ENCODE peak calls at places on chromosome 13, in eight cellular contexts. N is BJ, W is fibroblast of lung, D is upper lobe of left lung, O is IMR-90, H is tibial nerve, A is bronchial epithelial cell, Y is body of pancreas. X is an unnamed sample.

GRCh38 chr13:66443926-66444325 is 786.2 kb downstream of the PCDH9 start:
- DNase-seq in N (no peak), W (no peak), D (no peak), O (no peak), H (no peak), A (no peak), Y (no peak), X (no peak)

GRCh38 chr13:42885325-42885724 is 103.9 kb downstream of the FAM216B start:
- DNase-seq in N (no peak), W (no peak), D (no peak), O (no peak), H (no peak), A (no peak), Y (no peak), X (no peak)

GRCh38 chr13:93190006-93190405 is 36.6 kb upstream of the GPC6 start:
- DNase-seq in N (no peak), W (no peak), D (no peak), O (no peak), H (no peak), A (no peak), Y (no peak), X (no peak)

GRCh38 chr13:71254384-71254783 is 612.6 kb downstream of the DACH1 start:
- DNase-seq in N (no peak), W (no peak), D (no peak), O (no peak), H (no peak), A (peak; percentile 10), Y (no peak), X (no peak)

GRCh38 chr13:90272356-90272755 is 1075.1 kb upstream of the MIR17HG start:
- DNase-seq in N (no peak), W (peak; percentile 90), D (no peak), O (no peak), H (no peak), A (peak; percentile 81), Y (no peak), X (no peak)

GRCh38 chr13:81714513-81714912 is 1373.6 kb upstream of the SPRY2 start:
- DNase-seq in N (no peak), W (no peak), D (no peak), O (no peak), H (no peak), A (no peak), Y (no peak), X (no peak)

GRCh38 chr13:105920375-105920774 is 615.1 kb downstream of the EFNB2 start:
- DNase-seq in N (no peak), W (peak; percentile 60), D (no peak), O (peak; percentile 87), H (no peak), A (peak; percentile 96), Y (no peak), X (peak; percentile 15)

GRCh38 chr13:49624207-49624606 is 4.1 kb upstream of the ARL11 start:
- DNase-seq in N (no peak), W (no peak), D (no peak), O (no peak), H (no peak), A (no peak), Y (no peak), X (no peak)

GRCh38 chr13:35994131-35994966 is 136.8 kb downstream of the DCLK1 start:
- DNase-seq in N (peak; percentile 68), W (peak; percentile 97), D (no peak), O (peak; percentile 4), H (no peak), A (peak; percentile 75), Y (peak; percentile 77), X (peak; percentile 94)

GRCh38 chr13:98853791-98854191 is 101.3 kb upstream of the SLC15A1 start:
- DNase-seq in N (peak; percentile 43), W (peak; percentile 66), D (no peak), O (peak; percentile 56), H (no peak), A (no peak), Y (no peak), X (peak; percentile 64)

GRCh38 chr13:98909016-98909415 is 68.8 kb downstream of the DOCK9 start:
- DNase-seq in N (no peak), W (no peak), D (no peak), O (peak; percentile 14), H (no peak), A (peak; percentile 89), Y (no peak), X (no peak)

GRCh38 chr13:58994778-58995177 is 1169.0 kb downstream of the DIAPH3 start:
- DNase-seq in N (no peak), W (peak; percentile 11), D (no peak), O (no peak), H (no peak), A (no peak), Y (no peak), X (no peak)
- H3K4me3 ChIP-seq in N (no peak overlapping the region), W (no peak overlapping the region), D (no peak overlapping the region), O (no peak overlapping the region), H (no peak overlapping the region), A (no peak overlapping the region), Y (no peak overlapping the region), X (no peak overlapping the region)

GRCh38 chr13:44299544-44299943 is 74.1 kb upstream of the SERP2 start:
- DNase-seq in N (no peak), W (no peak), D (no peak), O (no peak), H (no peak), A (no peak), Y (no peak), X (no peak)
- H3K27me3 ChIP-seq in N (no peaks in the 10 kb centered on the region), W (no peaks in the 10 kb centered on the region), D (no peaks in the 10 kb centered on the region), O (no peaks in the 10 kb centered on the region), H (no peaks in the 10 kb centered on the region), A (no peaks in the 10 kb centered on the region), Y (no peaks in the 10 kb centered on the region), X (no peaks in the 10 kb centered on the region)

GRCh38 chr13:109198585-109198984 is 569.2 kb downstream of the MYO16 start:
- DNase-seq in N (no peak), W (peak; percentile 64), D (peak; percentile 40), O (peak; percentile 31), H (no peak), A (peak; percentile 86), Y (no peak), X (no peak)

GRCh38 chr13:109203587-109203986 is 574.2 kb downstream of the MYO16 start:
- DNase-seq in N (no peak), W (no peak), D (no peak), O (no peak), H (no peak), A (no peak), Y (no peak), X (no peak)

GRCh38 chr13:109199280-109199679 is 569.9 kb downstream of the MYO16 start:
- DNase-seq in N (no peak), W (no peak), D (no peak), O (no peak), H (no peak), A (no peak), Y (no peak), X (no peak)

GRCh38 chr13:109196896-109197295 is 567.5 kb downstream of the MYO16 start:
- DNase-seq in N (no peak), W (no peak), D (no peak), O (no peak), H (no peak), A (no peak), Y (no peak), X (no peak)

DNA sequence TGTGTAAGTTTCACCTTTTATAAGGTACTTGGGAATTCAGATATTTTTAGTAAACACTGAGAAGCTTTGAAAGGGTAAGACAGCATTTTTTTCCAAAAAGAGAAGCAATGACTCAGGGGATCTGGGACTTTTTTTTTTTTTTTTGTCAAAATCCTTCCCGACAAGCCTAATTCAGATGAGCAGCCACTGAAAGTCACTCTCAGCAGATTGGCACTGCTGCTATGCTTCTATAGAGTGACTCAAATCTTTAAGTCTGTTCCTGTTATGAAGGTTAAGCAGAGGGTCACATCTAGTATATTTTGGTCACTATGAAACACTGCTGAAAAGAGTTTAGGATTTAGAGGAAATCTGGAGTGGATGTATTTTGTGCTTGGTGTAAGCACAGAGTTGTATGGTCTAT is 571.1 kb downstream of the MYO16 start:
- DNase-seq in N (no peak), W (no peak), D (no peak), O (peak; percentile 6), H (no peak), A (no peak), Y (no peak), X (no peak)
- H3K4me3 ChIP-seq in N (no peak overlapping the region), W (no peak overlapping the region), D (no peak overlapping the region), O (no peak overlapping the region), H (no peak overlapping the region), A (no peak overlapping the region), Y (no peak overlapping the region), X (no peak overlapping the region)

DNA sequence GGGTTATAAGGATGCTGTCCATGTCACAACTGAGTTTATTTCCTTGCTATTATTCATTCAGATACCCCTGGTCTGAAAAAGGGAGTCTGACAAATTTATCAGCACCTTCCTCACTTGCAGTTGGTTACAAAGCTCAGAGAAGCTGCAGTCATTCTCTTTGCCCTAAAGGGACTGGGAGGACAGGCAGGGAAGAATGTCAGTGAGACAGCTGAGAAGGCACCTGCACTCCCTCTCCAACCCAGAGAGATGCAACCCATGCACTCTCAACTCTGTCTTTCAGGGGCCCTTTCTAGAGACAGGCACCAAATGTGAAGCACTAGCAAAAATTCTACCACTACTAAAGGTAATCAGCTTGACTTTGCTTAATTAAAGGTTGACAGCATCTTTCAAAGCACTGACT is 83.3 kb downstream of the CRYL1 start:
- DNase-seq in N (no peak), W (no peak), D (no peak), O (no peak), H (no peak), A (no peak), Y (no peak), X (no peak)
- H3K27me3 ChIP-seq in N (peaks cover 4% of the 10 kb centered on the region), W (no peaks in the 10 kb centered on the region), D (no peaks in the 10 kb centered on the region), O (no peaks in the 10 kb centered on the region), H (no peaks in the 10 kb centered on the region), A (no peaks in the 10 kb centered on the region), Y (no peaks in the 10 kb centered on the region), X (no peaks in the 10 kb centered on the region)

DNA sequence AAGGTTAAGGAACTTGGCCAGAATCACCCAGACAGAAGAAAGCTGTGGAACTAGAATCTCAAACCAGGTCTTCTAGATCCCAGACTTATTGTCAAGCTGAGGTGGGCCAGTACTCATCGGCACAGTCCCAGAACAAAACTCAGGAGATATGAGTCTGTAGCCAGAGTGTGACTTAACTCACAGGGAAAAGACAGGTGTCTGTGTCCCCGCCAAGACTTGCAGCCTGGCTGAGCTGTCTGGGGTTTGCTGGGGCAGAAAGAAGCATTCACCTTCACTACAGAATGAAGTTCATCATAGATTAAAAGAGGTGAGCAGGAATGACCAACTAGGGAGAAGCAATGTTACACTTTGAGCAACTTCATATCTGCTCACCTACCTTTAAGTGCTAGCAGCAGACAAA is 257.2 kb downstream of the FOXO1 start:
- DNase-seq in N (no peak), W (no peak), D (no peak), O (no peak), H (no peak), A (no peak), Y (no peak), X (no peak)
- H3K4me3 ChIP-seq in N (no peak overlapping the region), W (no peak overlapping the region), D (no peak overlapping the region), O (no peak overlapping the region), H (no peak overlapping the region), A (no peak overlapping the region), Y (no peak overlapping the region), X (no peak overlapping the region)

GRCh38 chr13:27982361-27982760 is 6.1 kb downstream of the URAD start:
- DNase-seq in N (no peak), W (no peak), D (no peak), O (no peak), H (no peak), A (no peak), Y (no peak), X (no peak)
- H3K27me3 ChIP-seq in N (peaks cover 45% of the 10 kb centered on the region), W (peaks cover 51% of the 10 kb centered on the region), D (peaks cover 10% of the 10 kb centered on the region), O (peaks cover 73% of the 10 kb centered on the region), H (peaks cover 4% of the 10 kb centered on the region), A (peaks cover 47% of the 10 kb centered on the region), Y (peaks cover 7% of the 10 kb centered on the region), X (peaks cover 25% of the 10 kb centered on the region)

GRCh38 chr13:38981096-38981495 is 9.5 kb downstream of the STOML3 start:
- DNase-seq in N (no peak), W (no peak), D (no peak), O (no peak), H (no peak), A (no peak), Y (no peak), X (no peak)
- H3K4me3 ChIP-seq in N (no peak overlapping the region), W (no peak overlapping the region), D (no peak overlapping the region), O (no peak overlapping the region), H (no peak overlapping the region), A (no peak overlapping the region), Y (no peak overlapping the region), X (no peak overlapping the region)